ENCODE peak calls at places on chromosomes 3 and 15, in six cellular contexts. Q is IMR-90, F is mesenchymal stem cell, R is neuronal stem cell, P is H9, S is H1. G is an unnamed sample.

GRCh38 chr15:64673866-64674265 is 101.5 kb downstream of the RBPMS2 start:
- DNase-seq in Q (no peak), F (no peak), R (no peak), P (no peak), S (no peak), G (no peak)

GRCh38 chr15:98755138-98755537 is 106.8 kb downstream of the IGF1R start:
- DNase-seq in Q (peak), F (no peak), R (no peak), P (no peak), S (no peak), G (no peak)

GRCh38 chr3:174132421-174133042 is 726.6 kb upstream of the NAALADL2 start:
- DNase-seq in Q (peak), F (peak), R (no peak), P (no peak), S (no peak), G (no peak)

GRCh38 chr15:40769310-40770146 is at the start of gene C15orf62:
- DNase-seq in Q (peak), F (no peak), R (no peak), P (no peak), S (no peak), G (no peak)

GRCh38 chr3:58084166-58084565 is 75.9 kb downstream of the FLNB start:
- DNase-seq in Q (peak), F (peak), R (no peak), P (no peak), S (no peak), G (no peak)

GRCh38 chr3:189841474-189842205 is 210.5 kb downstream of the TP63 start:
- DNase-seq in Q (peak), F (no peak), R (no peak), P (no peak), S (no peak), G (no peak)

GRCh38 chr15:62485170-62485720 is 320.2 kb upstream of the C2CD4B start:
- DNase-seq in Q (no peak), F (no peak), R (no peak), P (no peak), S (no peak), G (no peak)

GRCh38 chr3:115164374-115165221 is 17.5 kb upstream of the ZBTB20 start:
- DNase-seq in Q (no peak), F (no peak), R (no peak), P (no peak), S (no peak), G (no peak)

GRCh38 chr3:156174229-156174847 is 54.0 kb downstream of the KCNAB1 start:
- DNase-seq in Q (peak), F (no peak), R (no peak), P (no peak), S (no peak), G (peak)

GRCh38 chr15:38378162-38378560 is 75.8 kb upstream of the FAM98B start:
- DNase-seq in Q (peak), F (peak), R (no peak), P (no peak), S (no peak), G (no peak)

GRCh38 chr3:63508305-63508704 is 144.2 kb upstream of the SNTN start:
- DNase-seq in Q (no peak), F (no peak), R (no peak), P (no peak), S (no peak), G (no peak)

DNA sequence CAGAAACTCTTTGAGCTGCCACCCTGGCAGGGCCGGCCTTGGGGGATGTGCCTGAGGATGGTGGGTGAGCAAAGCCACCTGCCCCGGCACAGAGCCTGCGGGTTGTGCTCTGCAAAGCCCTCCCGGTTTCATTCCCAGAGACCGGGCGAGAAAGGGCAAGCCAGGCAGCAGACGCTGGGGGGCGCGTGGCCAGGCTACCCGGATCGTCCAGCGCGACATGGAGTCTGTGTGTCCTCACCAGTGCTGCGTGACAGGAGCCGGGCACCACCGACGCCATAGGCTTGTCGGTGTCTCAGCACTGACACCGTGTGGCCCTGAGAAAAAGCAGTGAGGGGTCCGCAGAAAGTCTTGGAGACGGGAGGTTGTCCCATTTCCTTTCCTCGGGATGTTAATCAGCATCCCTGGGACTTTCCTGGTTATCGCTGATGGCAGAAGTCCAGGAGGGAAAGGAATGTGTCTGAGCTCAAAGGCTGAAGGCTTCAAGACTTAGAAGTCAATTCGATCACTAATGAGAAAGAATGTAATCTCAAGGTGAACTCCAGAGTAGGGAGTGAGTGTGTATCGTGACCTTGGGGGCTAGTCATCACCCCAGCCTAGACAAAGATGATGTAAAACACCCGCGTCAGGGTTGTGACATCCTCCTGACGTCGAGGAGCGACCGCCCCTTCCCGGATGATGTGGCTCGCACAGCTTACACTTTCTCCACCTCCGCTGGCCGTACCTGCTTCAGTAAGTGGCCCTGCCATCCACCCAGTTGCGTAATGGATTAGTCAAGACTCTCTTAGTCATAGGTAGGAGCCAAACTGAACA is 36.3 kb upstream of the PLA2G4E start:
- DNase-seq in Q (peak), F (peak), R (peak), P (peak), S (peak), G (peak)
- H2BK15ac ChIP-seq in Q (no peak), F (no peak), R (no peak), P (no peak), S (no peak), G (no peak)

GRCh38 chr3:152267831-152268500 is 763 bp upstream of the MBNL1 start:
- DNase-seq in Q (no peak), F (no peak), R (no peak), P (no peak), S (no peak), G (no peak)
- H3K18ac ChIP-seq in Q (peak), F (peak), R (peak), P (peak), S (peak), G (peak)

GRCh38 chr3:73418636-73419035 is 206.1 kb downstream of the PDZRN3 start:
- DNase-seq in Q (no peak), F (no peak), R (no peak), P (no peak), S (no peak), G (no peak)

GRCh38 chr3:73422556-73422955 is 202.2 kb downstream of the PDZRN3 start:
- DNase-seq in Q (no peak), F (no peak), R (no peak), P (no peak), S (no peak), G (no peak)

GRCh38 chr3:73423133-73423532 is 201.6 kb downstream of the PDZRN3 start:
- DNase-seq in Q (no peak), F (no peak), R (no peak), P (no peak), S (no peak), G (no peak)

GRCh38 chr3:73419179-73419803 is 205.4 kb downstream of the PDZRN3 start:
- DNase-seq in Q (peak), F (no peak), R (no peak), P (no peak), S (no peak), G (peak)

GRCh38 chr3:73419993-73420392 is 204.7 kb downstream of the PDZRN3 start:
- DNase-seq in Q (peak), F (no peak), R (no peak), P (no peak), S (no peak), G (no peak)
- H3K27ac ChIP-seq in Q (peak), F (no peak), R (no peak), P (no peak), S (no peak), G (no peak)

GRCh38 chr15:69979269-69979668 is 118.4 kb downstream of the TLE3 start:
- DNase-seq in Q (peak), F (peak), R (no peak), P (peak), S (no peak), G (peak)

GRCh38 chr15:69976366-69976994 is 121.2 kb downstream of the TLE3 start:
- DNase-seq in Q (peak), F (peak), R (peak), P (peak), S (no peak), G (peak)

GRCh38 chr15:69980311-69981059 is 117.2 kb downstream of the TLE3 start:
- DNase-seq in Q (no peak), F (no peak), R (no peak), P (no peak), S (no peak), G (no peak)

GRCh38 chr15:69979783-69980182 is 117.9 kb downstream of the TLE3 start:
- DNase-seq in Q (no peak), F (no peak), R (no peak), P (no peak), S (no peak), G (no peak)

GRCh38 chr15:69978603-69979002 is 119.1 kb downstream of the TLE3 start:
- DNase-seq in Q (no peak), F (no peak), R (no peak), P (no peak), S (no peak), G (no peak)
- H2BK15ac ChIP-seq in Q (no peak), F (no peak), R (no peak), P (no peak), S (peak), G (no peak)

GRCh38 chr3:45940781-45941365 is 2.4 kb upstream of the CXCR6 start:
- DNase-seq in Q (no peak), F (no peak), R (no peak), P (no peak), S (no peak), G (peak)
- H3K18ac ChIP-seq in Q (no peak), F (no peak), R (no peak), P (no peak), S (no peak), G (no peak)

GRCh38 chr15:55993804-55994539 is 560 bp upstream of the NEDD4 start:
- DNase-seq in Q (peak), F (peak), R (peak), P (peak), S (no peak), G (peak)
- H3K27ac ChIP-seq in Q (peak), F (peak), R (peak), P (no peak), S (no peak), G (peak)

GRCh38 chr3:176916777-176917176 is 280.5 kb downstream of the TBL1XR1 start:
- DNase-seq in Q (no peak), F (no peak), R (no peak), P (peak), S (peak), G (peak)
- H2BK15ac ChIP-seq in Q (no peak), F (no peak), R (no peak), P (no peak), S (no peak), G (peak)

GRCh38 chr3:194070634-194071409 is 65.1 kb upstream of the HES1 start:
- DNase-seq in Q (peak), F (peak), R (peak), P (peak), S (no peak), G (peak)
- H3K18ac ChIP-seq in Q (no peak), F (peak), R (peak), P (no peak), S (peak), G (peak)

G was measured in mesendoderm.